ENCODE peak calls at places on chromosomes 7 and 10, in nine cellular contexts. K is SK-N-SH, H is A549, P is HCT116, W is H1, X is HepG2, Y is endothelial cell of umbilical vein, J is K562, D is GM12878. O is an unnamed sample.

GRCh38 chr7:2309889-2310331 is 4.3 kb downstream of the SNX8 start:
- DNase-seq in K (no peak), H (peak; percentile 89), P (peak; percentile 67), W (peak; percentile 67), X (peak; percentile 57), Y (no peak), J (no peak), D (no peak), O (no peak)

GRCh38 chr10:117741524-117741923 is 199.0 kb downstream of the EMX2 start:
- DNase-seq in K (no peak), H (no peak), P (no peak), W (no peak), X (no peak), Y (no peak), J (peak; percentile 5), D (no peak), O (no peak)

GRCh38 chr10:62873866-62874265 is 57.7 kb upstream of the EGR2 start:
- DNase-seq in K (no peak), H (no peak), P (no peak), W (no peak), X (no peak), Y (no peak), J (no peak), D (no peak), O (no peak)

GRCh38 chr10:92688927-92689662 is 660 bp upstream of the HHEX start:
- DNase-seq in K (peak; percentile 73), H (peak; percentile 61), P (no peak), W (peak; percentile 76), X (peak; percentile 55), Y (peak; percentile 67), J (peak; percentile 55), D (no peak), O (peak; percentile 83)

GRCh38 chr10:119237722-119238436 is 30.5 kb downstream of the GRK5 start:
- DNase-seq in K (no peak), H (no peak), P (no peak), W (no peak), X (no peak), Y (peak; percentile 83), J (no peak), D (no peak), O (no peak)

GRCh38 chr7:44463169-44463808 is 27.2 kb downstream of the NUDCD3 start:
- DNase-seq in K (no peak), H (peak; percentile 16), P (no peak), W (no peak), X (no peak), Y (no peak), J (peak; percentile 29), D (no peak), O (peak; percentile 34)

GRCh38 chr7:41996381-41997035 is 240.5 kb downstream of the GLI3 start:
- DNase-seq in K (no peak), H (no peak), P (no peak), W (no peak), X (no peak), Y (peak; percentile 60), J (no peak), D (no peak), O (no peak)

GRCh38 chr7:92205987-92206386 is 27.0 kb upstream of the LRRD1 start:
- DNase-seq in K (no peak), H (no peak), P (no peak), W (no peak), X (no peak), Y (no peak), J (no peak), D (no peak), O (no peak)

GRCh38 chr7:4878336-4879335 is 4.9 kb downstream of the RADIL start:
- DNase-seq in K (no peak), H (no peak), P (no peak), W (no peak), X (no peak), Y (no peak), J (no peak), D (no peak), O (no peak)

GRCh38 chr10:100020161-100020882 is 10.6 kb upstream of the DNMBP start:
- DNase-seq in K (no peak), H (peak; percentile 86), P (no peak), W (no peak), X (peak; percentile 81), Y (no peak), J (no peak), D (peak; percentile 87), O (no peak)

GRCh38 chr7:40072268-40072667 is 62.2 kb downstream of the MPLKIP start:
- DNase-seq in K (no peak), H (no peak), P (no peak), W (no peak), X (no peak), Y (no peak), J (no peak), D (no peak), O (no peak)

GRCh38 chr7:114554781-114555537 is 140.3 kb downstream of the FOXP2 start:
- DNase-seq in K (no peak), H (peak; percentile 33), P (peak; percentile 23), W (no peak), X (no peak), Y (no peak), J (no peak), D (peak; percentile 41), O (peak; percentile 74)

DNA sequence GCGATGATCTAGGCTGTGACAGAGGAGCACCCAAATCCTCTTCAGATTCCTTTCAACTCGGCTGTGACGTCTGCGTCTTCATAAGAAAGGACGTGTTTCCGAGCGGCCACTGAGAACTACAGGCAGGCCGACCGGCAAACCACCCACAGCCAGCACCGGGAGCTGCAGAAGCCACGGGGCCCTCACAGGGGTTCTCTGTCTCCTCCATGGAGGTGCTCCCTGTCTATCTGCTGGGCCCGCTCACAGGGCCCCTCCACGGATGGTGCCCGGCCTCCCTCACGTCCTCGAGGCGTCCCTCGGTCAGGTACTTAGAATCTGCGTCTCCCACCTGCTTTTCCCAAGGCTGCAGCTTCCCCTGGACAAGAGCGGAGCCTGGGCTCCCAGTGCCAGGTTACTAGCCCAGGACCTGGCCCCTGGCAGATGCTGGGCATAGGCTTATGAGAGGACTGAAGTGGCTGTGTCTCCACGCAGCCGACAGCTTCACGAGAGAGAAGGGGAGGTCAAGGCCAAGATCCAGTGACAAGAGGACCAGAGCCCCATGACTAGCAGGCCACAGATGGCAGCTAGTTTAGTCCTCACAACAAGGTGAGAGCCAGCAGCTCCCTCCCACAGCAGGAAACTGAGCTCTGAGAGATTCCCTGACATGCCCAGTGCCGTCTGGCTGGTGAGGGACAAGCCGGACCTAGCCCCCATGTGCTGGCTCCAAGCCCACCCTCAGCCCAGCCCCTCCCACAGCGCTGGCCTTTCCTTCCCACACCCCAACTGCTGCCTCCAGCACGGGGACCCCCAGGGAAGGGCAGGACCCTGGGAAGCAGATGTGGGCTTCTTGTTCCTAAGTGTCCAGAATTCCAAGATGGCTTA is 8.2 kb upstream of the FAM20C start:
- DNase-seq in K (no peak), H (no peak), P (no peak), W (no peak), X (no peak), Y (no peak), J (no peak), D (no peak), O (no peak)
- H3K4me3 ChIP-seq in K (no peak overlapping the region), H (no peak overlapping the region), P (no peak overlapping the region), W (no peak overlapping the region), X (no peak overlapping the region), Y (no peak overlapping the region), J (no peak overlapping the region), D (no peak overlapping the region), O (no peak overlapping the region)

GRCh38 chr10:50621981-50622496 is 1.7 kb downstream of the SGMS1 start:
- DNase-seq in K (peak; percentile 69), H (peak; percentile 85), P (peak; percentile 75), W (peak; percentile 59), X (peak; percentile 52), Y (peak; percentile 94), J (peak; percentile 88), D (peak; percentile 83), O (peak; percentile 81)
- TF ChIP-seq MAX in K (peak; percentile 74), H (peak; percentile 70), P (peak; percentile 70), W (no peak), X (peak; percentile 36), Y (no peak), J (peak; percentile 55), D (no peak), O (peak; percentile 8)

DNA sequence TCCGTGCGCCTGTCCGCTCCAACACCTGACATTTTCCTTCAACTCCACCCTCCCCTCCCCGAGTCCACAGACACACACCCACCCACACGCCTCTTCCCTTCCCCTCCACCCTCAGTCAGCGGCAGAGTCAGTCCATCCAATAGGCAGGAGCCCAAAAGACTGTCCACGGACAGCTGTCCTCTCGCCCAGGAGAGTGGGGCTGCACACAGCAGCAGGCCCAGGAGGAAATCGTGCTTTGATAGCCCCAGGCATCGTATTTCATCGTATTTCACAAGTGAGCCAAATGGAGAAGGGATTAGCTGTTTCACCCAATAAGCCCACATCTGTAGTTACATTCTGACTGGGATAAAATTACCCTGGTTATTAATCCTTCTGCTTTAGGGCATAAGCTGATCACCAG is 285.1 kb downstream of the ZEB1 start:
- DNase-seq in K (no peak), H (no peak), P (no peak), W (no peak), X (no peak), Y (no peak), J (no peak), D (no peak), O (no peak)
- H3K4me3 ChIP-seq in K (peak overlapping the region; percentile 72), H (peak overlapping the region; percentile 80), P (no peak overlapping the region), W (no peak overlapping the region), X (no peak overlapping the region), Y (no peak overlapping the region), J (peak overlapping the region; percentile 38), D (peak overlapping the region; percentile 66), O (no peak overlapping the region)

GRCh38 chr10:80202934-80203834 is 2.2 kb downstream of the ANXA11 start:
- DNase-seq in K (no peak), H (peak; percentile 75), P (peak; percentile 83), W (no peak), X (peak; percentile 77), Y (peak; percentile 65), J (peak; percentile 70), D (peak; percentile 55), O (peak; percentile 78)

GRCh38 chr10:80205478-80206276 is at the start of gene ANXA11:
- DNase-seq in K (peak; percentile 96), H (peak; percentile 82), P (peak; percentile 61), W (peak; percentile 87), X (peak; percentile 72), Y (peak; percentile 62), J (peak; percentile 96), D (peak; percentile 27), O (peak; percentile 91)

GRCh38 chr10:80203835-80204148 is 1.5 kb downstream of the ANXA11 start:
- DNase-seq in K (no peak), H (no peak), P (no peak), W (no peak), X (no peak), Y (no peak), J (no peak), D (no peak), O (no peak)

GRCh38 chr10:80204801-80205477 is 398 bp downstream of the ANXA11 start:
- DNase-seq in K (peak; percentile 81), H (no peak), P (no peak), W (no peak), X (no peak), Y (peak; percentile 21), J (peak; percentile 84), D (no peak), O (peak; percentile 64)

DNA sequence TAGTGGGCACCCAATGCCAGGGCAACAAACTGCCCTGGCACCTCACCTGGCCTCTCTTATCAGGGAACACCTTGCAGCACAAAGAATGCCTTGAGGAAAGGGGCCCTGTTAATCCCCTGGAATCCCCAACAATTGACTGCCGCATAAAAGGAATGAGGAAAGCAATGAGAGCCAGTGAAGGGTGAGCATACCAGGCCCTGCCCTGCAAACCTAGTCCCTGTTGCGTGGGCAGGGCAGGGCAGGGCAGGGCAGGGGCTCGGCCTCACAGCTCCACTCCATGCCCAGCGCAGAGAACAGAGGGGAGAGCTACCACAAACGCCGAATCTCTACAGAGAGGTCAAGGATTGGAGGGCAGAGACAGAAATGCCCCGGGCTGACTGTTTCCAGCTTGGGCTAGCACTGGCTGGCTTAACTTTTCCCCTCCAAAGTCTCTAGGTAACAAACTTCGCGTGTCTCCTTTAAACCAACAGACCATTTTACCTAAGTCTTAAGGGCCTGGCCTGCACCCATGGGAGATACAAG is 1.1 kb downstream of the ANXA11 start:
- DNase-seq in K (no peak), H (peak; percentile 28), P (no peak), W (no peak), X (peak; percentile 16), Y (no peak), J (no peak), D (no peak), O (peak; percentile 38)
- TF ChIP-seq MAX in K (no peak), H (no peak), P (no peak), W (no peak), X (no peak), Y (no peak), J (no peak), D (no peak), O (no peak)